ENCODE peak calls at places on chromosomes 2 and 18, in seven cellular contexts. D, C, X, N, H, T and Q are unnamed samples.

GRCh38 chr2:232610081-232610480 is 23.3 kb upstream of the EFHD1 start:
- DNase-seq in T (no peak), C (no peak), D (no peak), X (no peak), H (no peak), N (no peak), Q (no peak)

GRCh38 chr18:75067996-75068645 is 140.8 kb downstream of the PTGR3 start:
- DNase-seq in H (no peak), N (no peak), T (no peak), C (no peak), X (no peak), D (no peak), Q (no peak)

GRCh38 chr2:67713376-67713775 is 316.2 kb downstream of the ETAA1 start:
- DNase-seq in T (no peak), N (no peak), D (no peak), X (no peak), H (no peak), C (no peak), Q (no peak)

GRCh38 chr2:85503611-85504433 is 35.1 kb upstream of the MAT2A start:
- DNase-seq in T (no peak), H (no peak), X (peak; percentile 76), N (peak; percentile 19), C (peak; percentile 92), D (no peak), Q (no peak)

GRCh38 chr2:68943581-68944568 is 8.8 kb downstream of the GKN2 start:
- DNase-seq in D (peak; percentile 65), N (peak; percentile 43), T (peak; percentile 64), H (peak; percentile 50), C (peak; percentile 56), X (peak; percentile 40), Q (no peak)

GRCh38 chr2:178542569-178542968 is 62.3 kb downstream of the PLEKHA3 start:
- DNase-seq in T (no peak), X (no peak), C (no peak), D (no peak), H (no peak), N (no peak), Q (no peak)

GRCh38 chr18:38545071-38545470 is 979.5 kb upstream of the CELF4 start:
- DNase-seq in C (no peak), H (no peak), T (no peak), N (no peak), D (no peak), X (no peak), Q (peak; percentile 4)

GRCh38 chr2:228614741-228615140 is 433.3 kb upstream of the SPHKAP start:
- DNase-seq in X (no peak), C (no peak), N (no peak), T (no peak), H (no peak), D (no peak), Q (no peak)

GRCh38 chr2:134975281-134976009 is 56.8 kb downstream of the CCNT2 start:
- DNase-seq in T (no peak), D (no peak), H (no peak), N (no peak), C (no peak), X (no peak), Q (no peak)
- H3K4me3 ChIP-seq in T (no peak overlapping the region), D (no peak overlapping the region), H (no peak overlapping the region), N (no peak overlapping the region), C (no peak overlapping the region), X (no peak overlapping the region), Q (no peak overlapping the region)

GRCh38 chr2:174603280-174603679 is 5.7 kb upstream of the WIPF1 start:
- DNase-seq in X (peak; percentile 76), H (peak; percentile 49), C (peak; percentile 85), T (no peak), N (peak; percentile 76), D (no peak), Q (peak; percentile 44)
- TF ChIP-seq CTCF in X (peak; percentile 60), H (peak; percentile 59), C (peak; percentile 66), T (peak; percentile 65), N (peak; percentile 64), D (peak; percentile 47), Q (peak; percentile 75)

GRCh38 chr2:43169987-43170732 is 56.2 kb downstream of the ZFP36L2 start:
- DNase-seq in N (no peak), C (no peak), D (no peak), H (no peak), X (no peak), T (peak; percentile 86), Q (no peak)
- H3K4me3 ChIP-seq in N (no peak overlapping the region), C (no peak overlapping the region), D (no peak overlapping the region), H (no peak overlapping the region), X (no peak overlapping the region), T (peak overlapping the region; percentile 27), Q (no peak overlapping the region)

GRCh38 chr2:217837530-217837929 is 165.3 kb downstream of the TNS1 start:
- DNase-seq in H (no peak), X (no peak), T (no peak), N (no peak), D (no peak), C (no peak), Q (no peak)

GRCh38 chr2:217835931-217836881 is 166.6 kb downstream of the TNS1 start:
- DNase-seq in H (no peak), D (no peak), C (peak; percentile 97), X (peak; percentile 88), N (no peak), T (no peak), Q (no peak)

GRCh38 chr2:217838409-217838831 is 164.4 kb downstream of the TNS1 start:
- DNase-seq in T (no peak), C (no peak), N (peak; percentile 89), H (no peak), X (no peak), D (peak; percentile 66), Q (no peak)

GRCh38 chr2:217834744-217835513 is 167.9 kb downstream of the TNS1 start:
- DNase-seq in H (no peak), X (peak; percentile 42), N (no peak), T (no peak), C (no peak), D (no peak), Q (no peak)

DNA sequence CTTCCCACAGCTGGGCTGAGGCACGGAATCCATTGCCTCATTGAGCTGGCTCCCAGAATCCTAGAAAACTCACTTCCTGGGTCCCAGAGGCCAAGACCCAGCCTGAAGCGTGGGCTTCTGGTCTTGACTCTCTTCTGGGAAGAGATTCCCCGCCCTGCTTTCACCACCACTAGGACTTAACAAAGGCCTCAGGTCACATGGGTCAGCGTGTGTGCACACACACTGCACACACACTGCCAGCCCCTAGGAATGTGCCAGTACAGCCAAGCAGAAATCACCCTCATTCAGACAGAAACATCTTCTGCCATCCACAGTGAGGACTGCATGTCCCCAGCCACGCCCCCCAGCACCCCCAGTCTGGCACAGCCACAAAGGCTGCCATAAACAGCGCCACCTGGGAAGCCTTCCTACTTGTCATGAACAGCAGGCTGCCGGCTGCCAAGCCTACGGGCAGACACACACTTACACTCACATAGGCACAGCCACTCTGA is 165.7 kb downstream of the TNS1 start:
- DNase-seq in D (peak; percentile 88), C (peak; percentile 84), T (no peak), N (peak; percentile 84), X (peak; percentile 49), H (no peak), Q (no peak)
- TF ChIP-seq CTCF in D (peak; percentile 27), C (peak; percentile 19), T (no peak), N (peak; percentile 20), X (peak; percentile 13), H (no peak), Q (peak; percentile 33)

GRCh38 chr18:14941792-14942191 is 193.8 kb downstream of the ANKRD30B start:
- DNase-seq in H (no peak), C (no peak), D (no peak), X (no peak), N (no peak), T (no peak), Q (no peak)
- H3K4me3 ChIP-seq in H (no peak overlapping the region), C (no peak overlapping the region), D (no peak overlapping the region), X (no peak overlapping the region), N (no peak overlapping the region), T (no peak overlapping the region), Q (no peak overlapping the region)

GRCh38 chr18:61597321-61597720 is 264.1 kb downstream of the CDH20 start:
- DNase-seq in X (no peak), N (no peak), T (no peak), C (peak; percentile 30), D (no peak), H (no peak), Q (no peak)

GRCh38 chr18:61600422-61600821 is 267.2 kb downstream of the CDH20 start:
- DNase-seq in C (no peak), X (no peak), N (no peak), D (no peak), T (no peak), H (no peak), Q (no peak)

GRCh38 chr18:61596296-61596695 is 263.1 kb downstream of the CDH20 start:
- DNase-seq in C (peak; percentile 76), D (no peak), H (no peak), T (no peak), N (no peak), X (no peak), Q (no peak)

GRCh38 chr18:61591200-61591719 is 258.0 kb downstream of the CDH20 start:
- DNase-seq in D (no peak), X (no peak), H (no peak), C (no peak), N (no peak), T (no peak), Q (no peak)

DNA sequence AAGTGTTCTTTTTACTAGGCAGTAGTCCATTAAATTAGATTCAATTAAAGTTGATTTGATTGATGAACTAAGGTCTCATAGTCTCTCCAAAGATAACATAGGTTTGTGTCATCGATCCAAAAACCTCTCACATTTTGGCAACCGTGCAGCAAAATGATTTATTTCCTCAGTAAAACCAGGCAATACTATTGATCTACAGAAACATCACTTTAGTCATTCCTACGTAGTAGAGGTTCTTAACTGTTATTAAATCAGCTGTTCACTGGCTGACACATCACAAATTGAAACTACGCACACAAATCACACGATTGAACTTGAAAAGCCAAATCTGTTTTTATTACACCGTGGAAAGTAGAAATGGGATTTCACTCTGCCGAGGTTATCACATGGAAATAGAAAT is 262.4 kb downstream of the CDH20 start:
- DNase-seq in H (no peak), N (no peak), D (no peak), X (peak; percentile 80), C (peak; percentile 89), T (no peak), Q (no peak)
- TF ChIP-seq CTCF in H (no peak), N (no peak), D (no peak), X (no peak), C (no peak), T (no peak), Q (no peak)

DNA sequence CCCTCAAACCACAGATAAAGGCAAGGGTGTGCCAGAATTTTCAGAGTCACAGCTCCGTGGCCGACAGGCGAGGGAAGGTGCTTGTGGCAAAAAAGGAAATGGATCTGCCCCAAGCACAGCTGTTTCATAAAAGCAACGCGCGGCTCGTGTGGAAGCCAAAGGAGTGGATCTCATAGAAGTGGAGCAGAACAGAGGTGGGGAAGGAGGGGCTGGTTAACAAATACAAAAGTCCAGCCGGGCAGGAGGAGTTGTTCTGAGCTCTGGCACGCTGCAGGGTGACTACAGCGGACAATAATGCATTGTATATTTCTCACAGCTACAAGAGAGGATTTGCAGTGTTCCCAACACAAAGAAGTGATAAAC is 72.0 kb downstream of the EDAR start:
- DNase-seq in D (peak; percentile 39), C (no peak), H (no peak), X (peak; percentile 50), T (no peak), N (peak; percentile 36), Q (no peak)
- H3K4me3 ChIP-seq in D (no peak overlapping the region), C (no peak overlapping the region), H (no peak overlapping the region), X (no peak overlapping the region), T (no peak overlapping the region), N (no peak overlapping the region), Q (no peak overlapping the region)